ENCODE peak calls at places on chromosomes 3 and 15, in four cellular contexts. X, N, K and T are unnamed samples.

GRCh38 chr15:69400850-69401249 is 13.3 kb upstream of the KIF23 start:
- DNase-seq in X (no peak), N (no peak), K (no peak), T (peak)

GRCh38 chr3:125120370-125121122 is 64.7 kb upstream of the HEG1 start:
- DNase-seq in X (peak), N (no peak), K (no peak), T (no peak)

GRCh38 chr3:139935866-139936817 is 1.2 kb downstream of the CLSTN2 start:
- DNase-seq in X (peak), N (peak), K (no peak), T (no peak)

GRCh38 chr15:64855206-64856000 is 13.7 kb downstream of the PLEKHO2 start:
- DNase-seq in X (no peak), N (peak), K (no peak), T (no peak)

GRCh38 chr15:31402003-31402402 is 75.4 kb downstream of the KLF13 start:
- DNase-seq in X (no peak), N (peak), K (no peak), T (no peak)

GRCh38 chr3:15923640-15924405 is 126.0 kb upstream of the ANKRD28 start:
- DNase-seq in X (no peak), N (no peak), K (no peak), T (no peak)

GRCh38 chr3:4776980-4777581 is 202.2 kb upstream of the BHLHE40 start:
- DNase-seq in X (peak), N (no peak), K (no peak), T (no peak)

GRCh38 chr15:47333758-47334157 is 383.5 kb upstream of the SEMA6D start:
- DNase-seq in X (peak), N (no peak), K (no peak), T (no peak)

GRCh38 chr3:123424321-123424998 is 24.4 kb downstream of the ADCY5 start:
- DNase-seq in X (no peak), N (peak), K (no peak), T (no peak)

GRCh38 chr3:13161021-13161759 is 88.0 kb upstream of the IQSEC1 start:
- DNase-seq in X (peak), N (no peak), K (no peak), T (no peak)

GRCh38 chr3:42705039-42705767 is 2.6 kb upstream of the HHATL start:
- DNase-seq in X (no peak), N (no peak), K (peak), T (peak)

GRCh38 chr3:57918123-57918837 is 89.9 kb upstream of the FLNB start:
- DNase-seq in X (peak), N (no peak), K (peak), T (no peak)

GRCh38 chr3:42192334-42193200 is 73.4 kb downstream of the CCK start:
- DNase-seq in X (peak), N (no peak), K (no peak), T (no peak)

GRCh38 chr15:98649621-98649995 is 1.3 kb downstream of the IGF1R start:
- DNase-seq in X (no peak), N (peak), K (no peak), T (peak)

GRCh38 chr15:95698230-95698629 is 632.3 kb upstream of the NR2F2 start:
- DNase-seq in X (peak), N (no peak), K (no peak), T (no peak)

GRCh38 chr3:16174389-16174788 is at the start of gene GALNT15:
- DNase-seq in X (peak), N (peak), K (peak), T (peak)

DNA sequence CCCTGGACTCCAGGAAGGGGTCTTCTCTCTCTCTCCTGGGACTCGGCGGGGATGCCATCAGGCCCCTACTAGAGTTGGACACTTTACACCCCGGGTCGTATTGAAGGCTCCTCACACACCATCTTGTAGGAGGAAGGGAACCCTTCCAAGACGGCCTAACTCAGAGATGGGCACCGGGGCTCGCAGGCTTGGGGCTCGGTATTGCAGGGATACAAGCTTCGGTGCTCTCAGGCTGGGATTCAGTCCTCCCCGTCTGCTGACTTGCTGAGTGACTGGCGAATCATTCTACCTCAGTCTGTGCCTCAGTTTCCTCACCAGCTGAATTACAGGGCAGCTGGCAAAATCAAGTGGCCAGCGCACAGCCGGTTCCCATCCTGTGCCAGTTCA is 419 bp upstream of the CALML4 start:
- DNase-seq in X (no peak), N (peak), K (no peak), T (peak)
- H3K4me3 ChIP-seq in X (no peak), N (no peak), K (no peak), T (peak)

GRCh38 chr15:41970456-41970855 is 1.9 kb downstream of the EHD4 start:
- DNase-seq in X (no peak), N (no peak), K (peak), T (peak)
- H3K4me3 ChIP-seq in X (no peak), N (no peak), K (no peak), T (peak)

GRCh38 chr3:188663839-188664238 is 507.9 kb upstream of the TPRG1 start:
- DNase-seq in X (no peak), N (no peak), K (no peak), T (no peak)
- H3K4me3 ChIP-seq in X (no peak), N (no peak), K (no peak), T (no peak)

DNA sequence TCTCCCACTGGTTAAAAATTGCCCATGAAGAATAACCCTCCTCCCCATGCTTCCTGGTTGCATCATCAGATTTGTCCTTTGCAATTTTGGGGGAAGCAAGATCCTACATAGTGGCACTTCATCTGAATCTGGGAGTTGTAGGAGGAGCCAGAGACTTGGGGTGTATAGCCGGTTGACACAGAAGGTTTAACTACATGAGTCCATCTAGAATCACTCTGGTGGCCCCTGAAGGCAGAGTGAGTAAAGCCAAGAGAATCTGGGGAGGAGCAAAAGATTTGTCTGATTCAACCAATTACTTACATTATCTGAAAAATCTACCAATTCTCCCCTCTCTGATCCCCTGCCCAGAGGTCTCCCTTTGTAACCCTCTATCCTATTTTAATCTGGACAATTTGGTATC is 50.1 kb downstream of the SYN2 start:
- DNase-seq in X (no peak), N (no peak), K (no peak), T (no peak)
- H3K4me3 ChIP-seq in X (no peak), N (no peak), K (no peak), T (no peak)

GRCh38 chr15:40939909-40940801 is 11.0 kb downstream of the DLL4 start:
- DNase-seq in X (no peak), N (no peak), K (no peak), T (no peak)

GRCh38 chr15:40942865-40943264 is 10.4 kb upstream of the CHAC1 start:
- DNase-seq in X (no peak), N (no peak), K (peak), T (no peak)

GRCh38 chr15:40941528-40942336 is 11.5 kb upstream of the CHAC1 start:
- DNase-seq in X (peak), N (peak), K (peak), T (peak)

GRCh38 chr15:40942337-40942854 is 10.9 kb upstream of the CHAC1 start:
- DNase-seq in X (no peak), N (no peak), K (peak), T (no peak)

DNA sequence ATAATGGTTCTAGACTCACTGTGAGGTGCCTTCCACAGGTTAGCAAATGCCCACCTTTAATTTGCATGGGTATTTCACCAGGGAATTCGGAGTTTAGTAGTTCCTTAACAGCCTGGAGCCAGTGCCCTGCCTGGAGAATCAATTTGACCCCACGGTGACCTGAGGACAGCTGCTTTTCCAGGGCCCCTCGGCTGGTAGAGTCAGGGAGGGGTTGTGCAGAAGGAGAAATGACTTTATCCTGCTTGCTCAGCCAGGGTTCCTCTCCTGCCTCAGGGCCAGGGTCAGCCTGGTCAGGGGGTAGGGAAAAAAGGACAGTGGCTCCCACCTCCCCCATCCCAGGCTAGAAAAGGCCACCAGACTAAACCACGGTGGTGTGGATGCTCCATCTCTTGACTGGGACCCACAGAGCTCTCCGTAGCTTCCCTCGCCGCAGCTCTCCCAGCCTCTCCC is 12.0 kb downstream of the DLL4 start:
- DNase-seq in X (no peak), N (no peak), K (no peak), T (no peak)
- H3K4me3 ChIP-seq in X (peak), N (peak), K (peak), T (peak)

GRCh38 chr15:81296218-81296617 is 27.7 kb downstream of the STARD5 start:
- DNase-seq in X (no peak), N (no peak), K (no peak), T (no peak)

GRCh38 chr15:81297580-81298575 is 26.1 kb downstream of the STARD5 start:
- DNase-seq in X (no peak), N (peak), K (no peak), T (no peak)

GRCh38 chr15:81297147-81297572 is 26.8 kb downstream of the STARD5 start:
- DNase-seq in X (peak), N (peak), K (no peak), T (no peak)

GRCh38 chr15:81295466-81296145 is 28.3 kb downstream of the STARD5 start:
- DNase-seq in X (no peak), N (no peak), K (no peak), T (no peak)

DNA sequence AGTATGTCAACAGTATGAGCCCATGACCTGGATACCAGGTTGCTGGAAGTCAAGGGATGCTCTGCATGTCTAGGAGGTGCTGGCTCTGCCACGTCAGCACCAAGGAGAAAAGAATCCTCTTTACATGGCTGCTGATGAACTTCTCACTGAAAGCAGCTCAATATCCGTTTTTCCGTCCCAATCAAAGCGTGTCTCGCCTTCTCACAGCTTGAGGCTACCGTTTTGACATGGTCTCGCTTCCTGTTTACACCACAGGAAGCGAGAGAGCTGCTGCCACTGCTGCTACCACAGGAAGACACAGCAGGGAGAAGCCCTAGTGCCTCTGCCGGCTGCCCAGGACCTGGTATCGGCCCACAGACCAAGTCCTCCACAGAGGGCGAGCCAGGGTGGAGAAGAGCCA is 27.3 kb downstream of the STARD5 start:
- DNase-seq in X (peak), N (peak), K (no peak), T (no peak)
- H3K4me3 ChIP-seq in X (no peak), N (no peak), K (no peak), T (peak)

GRCh38 chr3:133491481-133492059 is 81.9 kb upstream of the CDV3 start:
- DNase-seq in X (no peak), N (no peak), K (no peak), T (no peak)

GRCh38 chr3:133487920-133488540 is 85.5 kb upstream of the CDV3 start:
- DNase-seq in X (peak), N (no peak), K (no peak), T (no peak)

GRCh38 chr3:133490468-133491351 is 82.8 kb upstream of the CDV3 start:
- DNase-seq in X (no peak), N (no peak), K (no peak), T (no peak)

GRCh38 chr3:133488785-133489367 is 84.6 kb upstream of the CDV3 start:
- DNase-seq in X (peak), N (no peak), K (no peak), T (no peak)

DNA sequence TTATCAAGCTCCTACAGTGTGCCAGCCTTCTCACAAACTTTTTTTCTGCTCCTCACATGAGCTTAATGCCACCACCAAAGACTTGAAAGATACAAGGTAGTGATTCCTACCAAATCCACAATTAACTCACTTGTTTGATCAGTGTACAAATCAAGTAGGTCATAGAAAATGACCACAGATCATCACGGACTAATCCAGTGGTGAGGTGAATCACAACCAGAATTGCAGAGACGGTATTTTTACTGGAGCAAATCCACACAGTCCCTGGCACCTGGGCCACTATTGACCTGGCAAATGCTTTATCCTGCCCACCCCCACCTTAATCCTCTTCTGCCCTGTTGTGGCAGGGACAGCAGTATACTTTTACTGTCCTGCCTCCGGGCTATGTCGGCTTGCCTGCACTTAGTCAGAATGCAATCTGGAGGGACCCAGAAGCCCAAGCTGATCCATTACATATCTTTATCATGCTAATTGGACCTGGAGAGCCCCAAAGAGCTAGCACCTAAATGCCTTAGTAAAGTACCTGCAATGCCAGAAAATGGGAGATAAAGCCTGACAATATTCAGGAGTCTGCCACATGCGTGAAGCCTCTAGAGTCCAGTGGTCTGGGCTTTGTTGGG is 83.9 kb upstream of the CDV3 start:
- DNase-seq in X (peak), N (no peak), K (no peak), T (no peak)
- H3K4me3 ChIP-seq in X (no peak), N (no peak), K (no peak), T (no peak)

DNA sequence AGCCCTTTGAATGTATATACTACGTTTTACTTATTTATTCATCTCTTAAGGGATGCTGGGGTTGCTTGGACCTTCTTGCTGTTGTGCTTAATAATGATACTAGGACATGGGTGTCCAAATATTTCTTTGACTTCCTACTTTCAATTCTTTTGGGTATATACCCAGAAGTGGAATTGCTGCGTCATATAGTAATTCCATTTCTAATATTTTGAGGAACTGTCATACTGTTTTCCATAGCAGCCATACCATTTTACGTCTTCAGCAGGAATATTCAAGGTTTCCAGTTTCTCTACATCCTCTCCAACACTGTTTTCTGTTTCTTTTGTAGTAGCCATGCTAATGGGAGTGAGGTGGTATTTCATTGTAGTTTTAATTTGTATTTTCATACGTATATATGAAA is 21.1 kb downstream of the KAT2B start:
- DNase-seq in X (no peak), N (no peak), K (no peak), T (no peak)
- H3K4me3 ChIP-seq in X (no peak), N (no peak), K (no peak), T (peak)

DNA sequence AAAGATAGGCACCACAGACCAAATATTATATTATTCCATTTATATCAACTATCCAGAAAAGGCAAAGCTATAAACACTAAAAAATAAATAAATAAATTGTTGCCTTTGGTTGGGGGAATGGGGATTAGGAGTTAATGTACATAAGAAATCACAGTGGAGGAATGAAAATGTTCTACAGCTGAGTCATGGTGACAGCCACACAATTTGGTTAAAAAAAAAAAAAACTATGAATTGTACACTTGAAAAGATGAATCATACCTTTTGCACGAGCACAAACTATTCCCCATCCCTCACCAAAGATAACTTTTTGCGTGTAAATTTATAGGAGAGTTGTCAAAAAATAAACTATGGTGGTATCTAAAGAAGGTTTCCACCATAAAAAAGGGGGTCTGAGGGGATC is 103.2 kb downstream of the TBC1D5 start:
- DNase-seq in X (peak), N (no peak), K (no peak), T (no peak)
- H3K4me3 ChIP-seq in X (no peak), N (no peak), K (no peak), T (no peak)